ENCODE peak calls at places on chromosomes 13 and 19, in five cellular contexts. One of them, this sample, is unnamed.

GRCh38 chr13:51258612-51259358 is 36.6 kb downstream of the FAM124A start:
- DNase-seq in SHP77: no peak
- DNase-seq in sciatic nerve: no peak
- DNase-seq in fibroblast of mammary gland: no peak
- DNase-seq in HFFc6: no peak
- DNase-seq in this sample: no peak

GRCh38 chr19:6272913-6273600 is 6.7 kb downstream of the MLLT1 start:
- DNase-seq in fibroblast of mammary gland: no peak
- DNase-seq in HFFc6: no peak
- DNase-seq in SHP77: no peak
- DNase-seq in sciatic nerve: peak
- DNase-seq in this sample: no peak

GRCh38 chr13:37736040-37736439 is 133.5 kb downstream of the TRPC4 start:
- DNase-seq in fibroblast of mammary gland: no peak
- DNase-seq in sciatic nerve: no peak
- DNase-seq in HFFc6: no peak
- DNase-seq in SHP77: no peak
- DNase-seq in this sample: no peak

GRCh38 chr13:19795956-19796355 is 13.2 kb upstream of the PSPC1 start:
- DNase-seq in HFFc6: no peak
- DNase-seq in fibroblast of mammary gland: no peak
- DNase-seq in SHP77: no peak
- DNase-seq in sciatic nerve: no peak
- DNase-seq in this sample: no peak

GRCh38 chr13:48819376-48819775 is 156.3 kb upstream of the FNDC3A start:
- DNase-seq in fibroblast of mammary gland: peak
- DNase-seq in HFFc6: no peak
- DNase-seq in SHP77: no peak
- DNase-seq in sciatic nerve: no peak
- DNase-seq in this sample: no peak

GRCh38 chr19:54096642-54097106 is 3.9 kb downstream of the OSCAR start:
- DNase-seq in fibroblast of mammary gland: peak
- DNase-seq in sciatic nerve: no peak
- DNase-seq in HFFc6: peak
- DNase-seq in SHP77: no peak
- DNase-seq in this sample: peak

GRCh38 chr19:19067276-19068072 is 3.7 kb downstream of the SLC25A42 start:
- DNase-seq in HFFc6: no peak
- DNase-seq in fibroblast of mammary gland: peak
- DNase-seq in SHP77: no peak
- DNase-seq in sciatic nerve: no peak
- DNase-seq in this sample: no peak

GRCh38 chr13:101916758-101917474 is 464.4 kb downstream of the ITGBL1 start:
- DNase-seq in SHP77: no peak
- DNase-seq in sciatic nerve: no peak
- DNase-seq in HFFc6: no peak
- DNase-seq in fibroblast of mammary gland: no peak
- DNase-seq in this sample: no peak

GRCh38 chr19:1041835-1042685 is 2.2 kb downstream of the ABCA7 start:
- DNase-seq in sciatic nerve: no peak
- DNase-seq in fibroblast of mammary gland: peak
- DNase-seq in HFFc6: no peak
- DNase-seq in SHP77: no peak
- DNase-seq in this sample: no peak

GRCh38 chr19:17579523-17580244 is 24.2 kb downstream of the COLGALT1 start:
- DNase-seq in HFFc6: peak
- DNase-seq in SHP77: peak
- DNase-seq in sciatic nerve: peak
- DNase-seq in fibroblast of mammary gland: peak
- DNase-seq in this sample: peak

GRCh38 chr19:38229585-38230073 is 5.6 kb upstream of the DPF1 start:
- DNase-seq in fibroblast of mammary gland: peak
- DNase-seq in SHP77: peak
- DNase-seq in sciatic nerve: no peak
- DNase-seq in HFFc6: peak
- DNase-seq in this sample: no peak

GRCh38 chr13:65034266-65034665 is 2195.9 kb downstream of the PCDH9 start:
- DNase-seq in sciatic nerve: no peak
- DNase-seq in HFFc6: no peak
- DNase-seq in fibroblast of mammary gland: no peak
- DNase-seq in SHP77: no peak
- DNase-seq in this sample: no peak

GRCh38 chr19:51320258-51320657 is 8.8 kb downstream of the IGLON5 start:
- DNase-seq in HFFc6: no peak
- DNase-seq in fibroblast of mammary gland: no peak
- DNase-seq in sciatic nerve: no peak
- DNase-seq in SHP77: peak
- DNase-seq in this sample: no peak

GRCh38 chr19:10344780-10345179 is 5.4 kb upstream of the ICAM3 start:
- DNase-seq in fibroblast of mammary gland: no peak
- DNase-seq in HFFc6: peak
- DNase-seq in SHP77: no peak
- DNase-seq in sciatic nerve: no peak
- DNase-seq in this sample: no peak

GRCh38 chr19:41746593-41747227 is 8.6 kb upstream of the CEACAM6 start:
- DNase-seq in SHP77: peak
- DNase-seq in sciatic nerve: no peak
- DNase-seq in fibroblast of mammary gland: peak
- DNase-seq in HFFc6: peak
- DNase-seq in this sample: no peak